ENCODE peak calls at places on chromosome 17, in ten cellular contexts. W is K562, G is upper lobe of left lung, I is gastrocnemius medialis, N is right lobe of liver, D is HCT116, J is HepG2, M is heart left ventricle, A is body of pancreas, F is A549. Z is an unnamed sample.

GRCh38 chr17:74935585-74936469 is at the start of gene OTOP3:
- ATAC-seq in W (no peak), G (peak; percentile 15), I (no peak), N (no peak), D (no peak), J (peak; percentile 48), M (no peak), A (peak; percentile 76), F (no peak), Z (no peak)

GRCh38 chr17:75096082-75096625 is 8.4 kb downstream of the SLC16A5 start:
- ATAC-seq in W (peak; percentile 93), G (peak; percentile 90), I (peak; percentile 90), N (peak; percentile 83), D (peak; percentile 91), J (peak; percentile 66), M (peak; percentile 91), A (peak; percentile 94), F (peak; percentile 87), Z (peak; percentile 78)

GRCh38 chr17:66602659-66603363 is 232.1 kb upstream of the CACNG5 start:
- ATAC-seq in W (peak; percentile 55), G (peak; percentile 46), I (no peak), N (no peak), D (no peak), J (peak; percentile 32), M (peak; percentile 69), A (no peak), F (peak; percentile 72), Z (no peak)

GRCh38 chr17:81401727-81402529 is 6.7 kb downstream of the BAHCC1 start:
- ATAC-seq in W (peak; percentile 79), G (no peak), I (no peak), N (no peak), D (peak; percentile 53), J (peak; percentile 25), M (peak; percentile 7), A (no peak), F (peak; percentile 54), Z (no peak)

GRCh38 chr17:35890774-35891155 is 10.6 kb upstream of the CCL5 start:
- ATAC-seq in W (no peak), G (peak; percentile 32), I (no peak), N (peak; percentile 51), D (no peak), J (no peak), M (no peak), A (no peak), F (no peak), Z (no peak)

GRCh38 chr17:43515641-43516040 is 30.5 kb downstream of the ETV4 start:
- ATAC-seq in W (no peak), G (no peak), I (no peak), N (no peak), D (no peak), J (no peak), M (no peak), A (no peak), F (no peak), Z (no peak)

GRCh38 chr17:77771587-77771986 is 186.9 kb upstream of the TNRC6C start:
- ATAC-seq in W (no peak), G (peak; percentile 4), I (no peak), N (no peak), D (no peak), J (no peak), M (no peak), A (no peak), F (no peak), Z (no peak)

GRCh38 chr17:31878703-31879073 is 19.6 kb upstream of the COPRS start:
- ATAC-seq in W (no peak), G (no peak), I (no peak), N (no peak), D (no peak), J (no peak), M (no peak), A (no peak), F (no peak), Z (no peak)

GRCh38 chr17:82939213-82940030 is 99.6 kb upstream of the ZNF750 start:
- ATAC-seq in W (no peak), G (peak; percentile 16), I (no peak), N (no peak), D (no peak), J (no peak), M (no peak), A (peak; percentile 34), F (no peak), Z (no peak)

GRCh38 chr17:77210946-77211541 is 70.3 kb downstream of the SEC14L1 start:
- ATAC-seq in W (no peak), G (no peak), I (no peak), N (no peak), D (no peak), J (no peak), M (no peak), A (no peak), F (no peak), Z (no peak)

GRCh38 chr17:72301887-72302286 is 181.1 kb downstream of the SOX9 start:
- ATAC-seq in W (no peak), G (no peak), I (no peak), N (no peak), D (no peak), J (no peak), M (no peak), A (no peak), F (no peak), Z (no peak)

GRCh38 chr17:68909066-68909465 is 46.1 kb downstream of the ABCA8 start:
- ATAC-seq in W (peak; percentile 81), G (peak; percentile 89), I (peak; percentile 65), N (peak; percentile 56), D (peak; percentile 68), J (no peak), M (peak; percentile 83), A (peak; percentile 42), F (peak; percentile 31), Z (peak; percentile 83)

GRCh38 chr17:43892672-43892975 is 14.7 kb downstream of the MPP2 start:
- ATAC-seq in W (no peak), G (no peak), I (no peak), N (no peak), D (no peak), J (no peak), M (no peak), A (no peak), F (no peak), Z (no peak)

GRCh38 chr17:31918701-31919128 is 17.2 kb upstream of the UTP6 start:
- ATAC-seq in W (no peak), G (no peak), I (no peak), N (no peak), D (no peak), J (no peak), M (no peak), A (no peak), F (peak; percentile 61), Z (no peak)

GRCh38 chr17:3968017-3968416 is 3.8 kb upstream of the ATP2A3 start:
- ATAC-seq in W (no peak), G (no peak), I (no peak), N (no peak), D (no peak), J (no peak), M (no peak), A (no peak), F (no peak), Z (no peak)

GRCh38 chr17:3965123-3965800 is 1.0 kb upstream of the ATP2A3 start:
- ATAC-seq in W (peak; percentile 87), G (peak; percentile 80), I (no peak), N (peak; percentile 56), D (peak; percentile 81), J (peak; percentile 57), M (peak; percentile 73), A (peak; percentile 56), F (peak; percentile 94), Z (peak; percentile 21)

GRCh38 chr17:3968886-3969524 is 4.8 kb upstream of the ATP2A3 start:
- ATAC-seq in W (peak; percentile 48), G (no peak), I (no peak), N (no peak), D (no peak), J (no peak), M (no peak), A (no peak), F (no peak), Z (no peak)

GRCh38 chr17:3964203-3965122 is at the start of gene ATP2A3:
- ATAC-seq in W (peak; percentile 71), G (peak; percentile 69), I (no peak), N (peak; percentile 33), D (peak; percentile 77), J (peak; percentile 9), M (peak; percentile 73), A (peak; percentile 41), F (peak; percentile 78), Z (peak; percentile 40)

GRCh38 chr17:3966720-3967363 is 2.6 kb upstream of the ATP2A3 start:
- ATAC-seq in W (no peak), G (no peak), I (no peak), N (peak; percentile 89), D (no peak), J (peak; percentile 44), M (no peak), A (peak; percentile 79), F (no peak), Z (no peak)
- TF ChIP-seq POLR2A in W (no peak), G (no peak), I (no peak), N (no peak), D (no peak), J (no peak), M (no peak), A (peak; percentile 59), F (no peak), Z (no peak)

DNA sequence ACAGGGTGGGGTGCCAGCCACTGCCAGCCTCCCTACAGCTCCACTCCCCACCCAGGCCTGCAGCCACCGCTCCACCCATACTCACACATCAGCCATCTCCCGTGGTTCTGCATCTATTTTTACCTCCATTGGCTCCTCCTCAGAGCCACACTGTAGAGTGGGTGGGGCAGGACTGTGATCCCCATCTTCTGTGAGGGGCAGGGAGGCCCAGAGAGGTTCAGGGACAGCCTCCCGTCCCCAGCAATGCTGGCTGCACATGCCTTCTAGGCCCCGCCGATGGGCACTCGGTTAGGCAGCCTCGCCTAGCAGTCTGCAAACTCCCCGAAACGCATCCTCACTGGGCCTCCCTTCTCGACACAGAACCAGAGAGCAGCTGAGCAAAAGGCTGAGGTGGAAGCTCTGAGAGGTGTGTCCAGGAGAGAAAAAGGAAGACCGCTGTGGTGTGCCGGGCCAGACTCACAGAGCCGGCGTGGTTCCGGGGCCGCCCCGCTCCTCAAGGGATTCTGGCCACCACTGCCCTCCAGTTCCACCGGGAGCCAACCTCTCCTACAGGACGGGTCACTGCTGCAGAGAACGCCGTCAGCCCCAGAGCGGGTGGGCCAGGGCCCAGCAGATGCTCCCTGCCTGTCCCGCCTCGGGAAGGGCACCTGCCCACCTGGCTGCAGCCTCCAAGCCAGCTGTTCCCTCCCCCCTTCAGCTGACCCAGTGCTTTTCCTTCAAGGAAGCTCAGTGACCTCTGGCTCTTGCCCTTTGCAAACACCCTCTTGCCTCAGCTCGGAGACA is 71.8 kb downstream of the ABR start:
- ATAC-seq in W (no peak), G (no peak), I (no peak), N (no peak), D (no peak), J (peak; percentile 4), M (peak; percentile 31), A (peak; percentile 4), F (peak; percentile 11), Z (no peak)
- H3K4me1 ChIP-seq in W (peaks cover 9% of the 10 kb centered on the region), G (peaks cover 62% of the 10 kb centered on the region), I (peaks cover 47% of the 10 kb centered on the region), N (no peaks in the 10 kb centered on the region), D (peaks cover 51% of the 10 kb centered on the region), J (peaks cover 45% of the 10 kb centered on the region), M (peaks cover 61% of the 10 kb centered on the region), A (peaks cover 69% of the 10 kb centered on the region), F (peaks cover 43% of the 10 kb centered on the region), Z (peaks cover 93% of the 10 kb centered on the region)

GRCh38 chr17:51439395-51440229 is 179.3 kb downstream of the UTP18 start:
- ATAC-seq in W (no peak), G (no peak), I (no peak), N (peak; percentile 83), D (no peak), J (no peak), M (peak; percentile 16), A (no peak), F (no peak), Z (peak; percentile 46)
- H3K9me3 ChIP-seq in W (no peaks in the 10 kb centered on the region), G (no peaks in the 10 kb centered on the region), I (no peaks in the 10 kb centered on the region), N (no peaks in the 10 kb centered on the region), D (no peaks in the 10 kb centered on the region), J (no peaks in the 10 kb centered on the region), M (no peaks in the 10 kb centered on the region), A (no peaks in the 10 kb centered on the region), F (no peaks in the 10 kb centered on the region), Z (no peaks in the 10 kb centered on the region)

GRCh38 chr17:64538508-64539120 is 31.8 kb downstream of the CEP95 start:
- ATAC-seq in W (no peak), G (peak; percentile 21), I (no peak), N (no peak), D (peak; percentile 24), J (peak; percentile 17), M (peak; percentile 24), A (no peak), F (peak; percentile 9), Z (no peak)
- TF ChIP-seq POLR2A in W (peak; percentile 59), G (no peak), I (no peak), N (no peak), D (no peak), J (no peak), M (no peak), A (no peak), F (no peak), Z (no peak)

Z was measured in gastroesophageal sphincter.